ENCODE peak calls at places on chromosomes 4 and X, in five cellular contexts. D, P, R, Z and E are unnamed samples.
A peak's percentile ranks its signal among the peaks of the same experiment; 100 is the strongest.

GRCh38 chr4:4712800-4713528 is 146.5 kb upstream of the MSX1 start:
- DNase-seq in D (no peak), P (no peak), R (no peak), Z (no peak), E (no peak)

GRCh38 chr4:3042226-3042625 is 32.1 kb downstream of the HTT-AS start:
- DNase-seq in D (no peak), P (no peak), R (no peak), Z (no peak), E (no peak)

GRCh38 chr4:147610666-147611065 is 6.5 kb upstream of the TMEM184C start:
- DNase-seq in D (no peak), P (no peak), R (no peak), Z (no peak), E (no peak)

GRCh38 chr4:34850426-34850825 is 1393.9 kb downstream of the ARAP2 start:
- DNase-seq in D (no peak), P (no peak), R (no peak), Z (no peak), E (no peak)

GRCh38 chr4:117264072-117264471 is 178.7 kb upstream of the TRAM1L1 start:
- DNase-seq in D (no peak), P (no peak), R (no peak), Z (no peak), E (no peak)

GRCh38 chrX:118350221-118350620 is 4.3 kb downstream of the WDR44 start:
- DNase-seq in D (no peak), P (no peak), R (no peak), Z (peak; percentile 13), E (no peak)

GRCh38 chr4:83125738-83126141 is 11.2 kb upstream of the PLAC8 start:
- DNase-seq in D (no peak), P (peak; percentile 68), R (no peak), Z (peak; percentile 88), E (no peak)

GRCh38 chr4:45283352-45283751 is 557.0 kb upstream of the GNPDA2 start:
- DNase-seq in D (no peak), P (no peak), R (no peak), Z (no peak), E (no peak)

GRCh38 chr4:153521995-153522799 is 56.0 kb downstream of the TMEM131L start:
- DNase-seq in D (peak; percentile 30), P (peak; percentile 75), R (no peak), Z (peak; percentile 86), E (no peak)

GRCh38 chrX:128816919-128817318 is 706.4 kb downstream of the SMARCA1 start:
- DNase-seq in D (no peak), P (no peak), R (no peak), Z (no peak), E (no peak)

GRCh38 chrX:19793471-19793870 is 93.9 kb downstream of the SH3KBP1 start:
- DNase-seq in D (no peak), P (no peak), R (no peak), Z (no peak), E (no peak)

GRCh38 chr4:81982846-81983540 is 390.8 kb downstream of the HNRNPD start:
- DNase-seq in D (no peak), P (no peak), R (no peak), Z (peak; percentile 10), E (no peak)

GRCh38 chrX:145041486-145041885 is 205.8 kb upstream of the SPANXN1 start:
- DNase-seq in D (no peak), P (no peak), R (no peak), Z (no peak), E (no peak)

GRCh38 chrX:108439961-108440696 is 491 bp downstream of the COL4A5 start:
- DNase-seq in D (no peak), P (no peak), R (no peak), Z (no peak), E (peak; percentile 51)

GRCh38 chr4:81343046-81343445 is 128.0 kb upstream of the PRKG2 start:
- DNase-seq in D (no peak), P (no peak), R (no peak), Z (no peak), E (no peak)

GRCh38 chrX:11591712-11592351 is 73.9 kb downstream of the ARHGAP6 start:
- DNase-seq in D (no peak), P (no peak), R (no peak), Z (no peak), E (no peak)

GRCh38 chr4:116636917-116637316 is 448.5 kb downstream of the TRAM1L1 start:
- DNase-seq in D (no peak), P (no peak), R (no peak), Z (no peak), E (no peak)

GRCh38 chr4:177778623-177779022 is 336.4 kb upstream of the AGA start:
- DNase-seq in D (no peak), P (no peak), R (no peak), Z (no peak), E (no peak)

GRCh38 chr4:143768007-143768591 is 67.6 kb upstream of the FREM3 start:
- DNase-seq in D (no peak), P (no peak), R (no peak), Z (no peak), E (no peak)

GRCh38 chrX:50081282-50081955 is 119.4 kb downstream of the AKAP4 start:
- DNase-seq in D (no peak), P (no peak), R (no peak), Z (peak; percentile 34), E (no peak)